ENCODE peak calls at places on chromosome 10, in seven cellular contexts. E, T, C, G, W, U and M are unnamed samples.

GRCh38 chr10:117137911-117138642 is at the start of gene VAX1:
- DNase-seq in U (no peak), G (no peak), W (no peak), T (no peak), C (no peak), E (no peak), M (no peak)

GRCh38 chr10:58178811-58179210 is 88.9 kb downstream of the IPMK start:
- DNase-seq in W (peak), G (no peak), U (no peak), C (peak), E (no peak), T (no peak), M (peak)

GRCh38 chr10:20040012-20040411 is 223.8 kb downstream of the PLXDC2 start:
- DNase-seq in W (no peak), U (no peak), T (no peak), C (peak), G (no peak), E (peak), M (no peak)

GRCh38 chr10:103849880-103850571 is 5.3 kb downstream of the SH3PXD2A start:
- DNase-seq in T (no peak), C (peak), U (no peak), W (peak), E (no peak), G (peak), M (peak)

GRCh38 chr10:4354382-4354812 is 471.6 kb upstream of the AKR1E2 start:
- DNase-seq in T (no peak), E (no peak), C (peak), W (peak), G (no peak), U (no peak), M (peak)

GRCh38 chr10:92590623-92591549 is 2.0 kb upstream of the KIF11 start:
- DNase-seq in U (peak), E (peak), G (no peak), W (peak), C (peak), T (no peak), M (peak)

GRCh38 chr10:12448729-12449391 is 99.5 kb downstream of the CAMK1D start:
- DNase-seq in W (peak), T (peak), U (peak), C (peak), E (no peak), G (peak), M (peak)

GRCh38 chr10:70265032-70265689 is 18.6 kb downstream of the NPFFR1 start:
- DNase-seq in U (no peak), E (peak), C (no peak), T (no peak), W (peak), G (no peak), M (no peak)

GRCh38 chr10:32190890-32191491 is 134.8 kb upstream of the KIF5B start:
- DNase-seq in E (no peak), U (peak), T (no peak), G (peak), W (peak), C (peak), M (peak)

GRCh38 chr10:14556285-14556956 is 218.3 kb downstream of the FAM107B start:
- DNase-seq in C (peak), T (no peak), W (no peak), G (no peak), U (no peak), E (peak), M (no peak)

GRCh38 chr10:93596539-93596938 is 4.5 kb downstream of the RBP4 start:
- DNase-seq in G (no peak), U (no peak), W (no peak), C (no peak), E (no peak), T (no peak), M (no peak)

GRCh38 chr10:26735435-26735834 is 37.9 kb downstream of the PDSS1 start:
- DNase-seq in C (no peak), U (no peak), T (no peak), W (no peak), G (no peak), E (no peak), M (no peak)

GRCh38 chr10:71569775-71570588 is 149.6 kb downstream of the C10orf105 start:
- DNase-seq in W (peak), C (peak), T (peak), E (peak), U (peak), G (peak), M (peak)

GRCh38 chr10:34275626-34276025 is 539.5 kb downstream of the PARD3 start:
- DNase-seq in W (no peak), E (no peak), U (no peak), C (peak), G (no peak), T (no peak), M (no peak)

GRCh38 chr10:124541076-124541903 is 79.7 kb downstream of the LHPP start:
- DNase-seq in G (no peak), W (no peak), T (no peak), E (no peak), U (no peak), C (no peak), M (no peak)